ENCODE peak calls at places on chromosomes 6 and 20, in six cellular contexts. L, I, D, B, P and O are unnamed samples. For H3K27me3, the result is how much of the 10 kb centered on the place peaks cover.

GRCh38 chr20:48656661-48657211 is 171.1 kb downstream of the PREX1 start:
- DNase-seq in I (no peak), L (no peak), D (peak), P (peak), B (no peak), O (no peak)

GRCh38 chr20:36796117-36796516 is 22.6 kb upstream of the DSN1 start:
- DNase-seq in L (no peak), B (no peak), P (no peak), D (no peak), I (no peak), O (no peak)

GRCh38 chr6:35312763-35313125 is 15.1 kb downstream of the DEF6 start:
- DNase-seq in L (no peak), D (no peak), I (no peak), B (no peak), P (no peak), O (no peak)

GRCh38 chr20:62800314-62801259 is 4.0 kb upstream of the OGFR start:
- DNase-seq in L (no peak), B (no peak), I (no peak), D (no peak), P (no peak), O (no peak)

GRCh38 chr20:50320910-50321796 is 130.5 kb downstream of the CEBPB start:
- DNase-seq in D (peak), L (no peak), B (peak), I (peak), P (peak), O (peak)

GRCh38 chr6:125670586-125670985 is 78.8 kb upstream of the HEY2 start:
- DNase-seq in P (peak), B (peak), L (no peak), D (peak), I (no peak), O (peak)

GRCh38 chr20:63624486-63624885 is 2.4 kb downstream of the GMEB2 start:
- DNase-seq in P (peak), D (peak), I (no peak), B (no peak), L (no peak), O (no peak)

GRCh38 chr20:61719691-61720347 is 345.9 kb downstream of the TAF4 start:
- DNase-seq in L (peak), D (peak), B (no peak), I (no peak), P (peak), O (no peak)

GRCh38 chr6:38509713-38510112 is 130.0 kb downstream of the BTBD9 start:
- DNase-seq in P (peak), I (no peak), D (no peak), B (no peak), L (no peak), O (no peak)

GRCh38 chr6:116763871-116764270 is 1.6 kb downstream of the FAM162B start:
- DNase-seq in I (no peak), P (no peak), D (no peak), B (no peak), L (no peak), O (no peak)

GRCh38 chr6:76230711-76231110 is 158.2 kb upstream of the IMPG1 start:
- DNase-seq in P (peak), L (no peak), B (no peak), I (no peak), D (no peak), O (no peak)

GRCh38 chr20:42259389-42259788 is 641.2 kb upstream of the CHD6 start:
- DNase-seq in P (no peak), D (no peak), L (no peak), I (no peak), B (no peak), O (no peak)

GRCh38 chr6:75601608-75602163 is at the start of gene SENP6:
- DNase-seq in P (peak), I (peak), B (peak), D (peak), L (peak), O (peak)

GRCh38 chr6:142207265-142207877 is 60.3 kb downstream of the VTA1 start:
- DNase-seq in B (peak), P (peak), D (peak), I (peak), L (peak), O (peak)

GRCh38 chr6:40244684-40245083 is 310.4 kb upstream of the MOCS1 start:
- DNase-seq in D (no peak), B (no peak), I (no peak), P (no peak), L (no peak), O (no peak)

DNA sequence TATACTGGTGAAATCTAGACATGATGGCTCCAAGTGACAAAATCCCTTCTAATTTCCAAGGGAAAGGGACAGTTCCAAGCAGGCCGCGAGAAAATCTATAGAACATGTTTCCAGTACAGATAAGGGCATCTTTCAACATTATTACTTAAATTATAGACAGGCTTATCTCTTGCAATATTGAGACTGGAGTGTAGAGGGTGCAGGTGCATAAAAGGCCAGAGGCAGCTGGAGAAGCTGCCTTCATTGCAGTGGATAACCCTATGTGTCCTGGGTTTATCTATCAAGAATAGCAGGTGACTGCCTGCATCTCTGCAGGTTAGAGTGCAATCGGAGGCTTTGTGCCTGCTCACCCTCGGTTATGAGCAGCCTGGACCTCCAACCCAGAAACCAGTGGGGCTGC is 28.7 kb upstream of the ECI2 start:
- DNase-seq in P (no peak), I (no peak), D (no peak), L (no peak), B (no peak), O (no peak)
- H3K27ac ChIP-seq in P (no peak), I (no peak), D (no peak), L (no peak), B (no peak), O (no peak)

DNA sequence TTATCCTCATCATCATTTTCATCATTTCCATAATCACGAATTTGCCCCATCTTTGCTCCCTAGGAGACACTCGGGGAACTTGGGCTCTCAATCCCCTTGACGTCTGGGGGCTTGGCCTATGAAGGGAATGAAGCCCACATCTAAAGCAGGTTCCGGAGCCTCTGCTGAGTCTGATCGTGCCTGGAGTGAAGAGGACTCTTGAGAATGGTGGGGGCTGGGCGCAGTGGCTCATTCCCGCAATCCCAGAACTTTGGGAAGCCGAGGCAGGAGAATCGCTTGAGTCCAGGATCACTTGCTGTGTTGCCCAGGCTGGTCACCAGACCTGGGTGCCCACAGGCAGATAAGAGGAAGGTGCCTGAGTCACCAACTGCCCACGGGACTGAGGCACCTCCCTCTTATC is 114.5 kb downstream of the SYCP2 start:
- DNase-seq in L (no peak), P (no peak), D (no peak), B (no peak), I (no peak), O (peak)
- H3K27me3 ChIP-seq in L (under half), P (under half), D (under half), B (under half), I (under half), O (under half)

DNA sequence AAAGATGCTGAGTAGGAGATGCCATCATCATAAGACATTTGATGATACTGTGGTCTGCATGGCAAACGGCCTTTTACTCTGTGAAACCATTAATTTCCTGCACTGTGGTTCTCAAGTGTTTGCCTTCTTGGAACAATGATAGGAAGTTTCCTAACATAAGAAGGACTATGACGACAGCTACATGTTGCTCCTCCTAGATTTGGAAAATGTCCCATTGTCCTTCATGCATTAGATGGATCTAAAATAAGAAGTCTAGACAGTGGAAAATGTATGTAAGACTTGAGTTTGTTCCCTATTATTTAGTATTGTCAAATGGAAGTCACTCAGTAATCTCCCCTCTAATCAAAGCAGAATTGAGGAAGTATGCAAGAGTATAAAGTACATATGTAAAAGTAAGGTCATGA is 98.5 kb upstream of the TMEM170B start:
- DNase-seq in P (no peak), L (no peak), B (no peak), I (no peak), D (no peak), O (no peak)
- H3K27ac ChIP-seq in P (no peak), L (no peak), B (peak), I (no peak), D (no peak), O (no peak)

GRCh38 chr20:21102252-21102609 is 3.9 kb downstream of the LINC00237 start:
- DNase-seq in P (peak), L (no peak), I (peak), B (no peak), D (peak), O (no peak)
- H3K27me3 ChIP-seq in P (half or more), L (half or more), I (under half), B (half or more), D (half or more), O (half or more)

DNA sequence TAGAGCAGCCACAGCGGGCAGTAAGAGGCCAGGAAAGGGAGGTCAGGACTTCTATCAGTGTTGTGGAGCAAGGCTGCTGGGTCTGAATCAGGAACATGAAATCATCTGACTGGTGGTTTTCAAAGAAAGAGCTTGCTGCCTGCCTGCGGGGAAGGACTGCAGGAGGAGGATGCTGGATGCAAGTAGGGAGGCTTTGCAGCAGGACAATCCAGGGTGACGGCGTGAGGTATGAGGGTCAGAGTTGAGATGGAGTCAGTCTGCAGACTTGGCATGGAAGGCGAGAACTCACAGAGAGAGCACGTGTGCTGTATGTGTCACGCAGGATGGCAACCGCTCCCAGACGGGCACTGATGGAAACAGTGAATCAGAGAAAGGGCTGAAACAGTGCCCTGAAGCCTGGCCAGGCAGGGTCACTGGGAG is 59.2 kb upstream of the CD93 start:
- DNase-seq in I (no peak), B (no peak), P (no peak), D (no peak), L (no peak), O (no peak)
- H3K27ac ChIP-seq in I (no peak), B (peak), P (no peak), D (no peak), L (no peak), O (no peak)

GRCh38 chr20:21555470-21556120 is 41.7 kb upstream of the NKX2-2 start:
- DNase-seq in D (no peak), B (no peak), P (no peak), I (no peak), L (no peak), O (no peak)

GRCh38 chr20:21557246-21557982 is 43.5 kb upstream of the NKX2-2 start:
- DNase-seq in P (no peak), L (peak), I (no peak), B (no peak), D (no peak), O (no peak)

GRCh38 chr20:21554376-21554890 is 40.6 kb upstream of the NKX2-2 start:
- DNase-seq in I (no peak), P (no peak), B (no peak), D (no peak), L (no peak), O (no peak)

GRCh38 chr20:21556398-21556797 is 42.5 kb upstream of the NKX2-2 start:
- DNase-seq in P (no peak), B (no peak), L (no peak), I (no peak), D (no peak), O (no peak)

DNA sequence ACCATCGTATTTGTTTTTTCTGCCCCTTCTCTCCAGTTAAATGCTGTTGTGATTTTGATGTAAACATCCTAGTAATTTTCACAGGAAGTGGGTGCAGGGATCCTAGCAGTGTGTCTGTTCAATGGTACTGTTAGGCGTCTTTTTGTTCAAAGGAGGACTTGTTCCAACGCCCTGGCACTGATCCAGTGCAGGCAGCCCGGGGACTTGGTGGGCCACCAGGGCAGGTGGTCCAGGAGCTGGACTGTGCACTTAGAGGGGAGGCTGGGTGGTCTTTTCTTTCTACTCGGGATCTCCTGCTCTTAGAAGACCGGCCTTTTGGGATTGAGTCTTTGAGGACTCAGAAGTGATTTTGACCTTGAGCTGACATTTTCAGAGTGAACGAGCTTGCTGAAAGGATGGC is 41.1 kb upstream of the NKX2-2 start:
- DNase-seq in I (no peak), B (no peak), D (no peak), P (no peak), L (no peak), O (no peak)
- H3K27me3 ChIP-seq in I (under half), B (under half), D (under half), P (under half), L (under half), O (under half)

GRCh38 chr6:154736613-154737259 is 3.5 kb downstream of the SCAF8 start:
- DNase-seq in I (no peak), P (no peak), D (no peak), B (no peak), L (no peak), O (no peak)
- H3K27ac ChIP-seq in I (no peak), P (no peak), D (no peak), B (no peak), L (no peak), O (no peak)

GRCh38 chr20:4327956-4328355 is 312.6 kb upstream of the RNF24 start:
- DNase-seq in B (no peak), I (no peak), P (no peak), D (no peak), L (no peak), O (no peak)

GRCh38 chr20:4324611-4325238 is 309.4 kb upstream of the RNF24 start:
- DNase-seq in P (no peak), I (no peak), B (no peak), L (no peak), D (no peak), O (no peak)

GRCh38 chr20:4326194-4327065 is 311.1 kb upstream of the RNF24 start:
- DNase-seq in P (no peak), L (no peak), B (peak), I (no peak), D (no peak), O (no peak)

GRCh38 chr20:4328541-4328940 is 313.2 kb upstream of the RNF24 start:
- DNase-seq in I (no peak), D (no peak), P (no peak), L (no peak), B (no peak), O (no peak)

DNA sequence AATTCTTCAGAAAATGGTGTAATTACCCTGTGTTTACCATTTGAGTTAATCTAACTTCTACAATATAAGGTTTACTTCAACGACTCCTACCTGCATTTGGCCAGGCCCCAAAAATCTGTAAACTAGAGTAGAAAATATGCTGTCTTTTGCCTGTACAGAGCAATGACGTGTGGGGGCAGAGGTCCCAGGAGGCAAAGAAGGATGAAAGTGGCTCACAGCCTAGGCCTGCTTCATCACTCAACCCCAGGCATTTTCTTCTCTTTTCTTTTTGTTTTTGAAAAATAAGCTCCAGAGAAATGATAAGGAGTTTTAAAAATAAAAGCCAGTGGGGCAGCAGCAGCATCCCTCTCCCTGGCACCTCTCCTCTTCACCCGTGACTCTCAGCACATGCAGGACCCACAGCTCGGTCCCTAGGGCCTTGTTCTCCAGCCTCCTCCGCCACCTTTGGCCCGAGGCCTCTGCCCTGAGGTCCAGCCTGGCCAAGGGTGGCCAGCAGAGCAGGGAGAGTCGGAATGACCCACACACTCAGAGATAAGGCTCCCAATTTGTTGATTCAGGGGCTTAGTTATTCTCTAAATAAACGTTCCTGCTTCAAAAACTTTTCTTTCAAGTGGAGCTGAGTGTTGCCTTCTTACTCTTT is 310.3 kb upstream of the RNF24 start:
- DNase-seq in L (no peak), D (no peak), B (peak), P (no peak), I (peak), O (peak)
- H3K27me3 ChIP-seq in L (under half), D (under half), B (under half), P (under half), I (under half), O (under half)

GRCh38 chr20:43766395-43766794 is 39.6 kb upstream of the GTSF1L start:
- DNase-seq in B (peak), I (no peak), P (no peak), L (no peak), D (no peak), O (peak)
- H3K27ac ChIP-seq in B (no peak), I (no peak), P (no peak), L (no peak), D (no peak), O (no peak)